ENCODE peak calls at places on chromosomes 12 and 14, in five cellular contexts. C, S, O, X and Q are unnamed samples.

GRCh38 chr14:21026988-21027315 is 2.1 kb upstream of the NDRG2 start:
- DNase-seq in C (no peak), S (no peak), O (no peak), X (no peak), Q (no peak)

GRCh38 chr14:24181251-24182077 is 7.2 kb downstream of the IPO4 start:
- DNase-seq in C (no peak), S (no peak), O (no peak), X (no peak), Q (no peak)

GRCh38 chr12:104272938-104273337 is 30.6 kb upstream of the EID3 start:
- DNase-seq in C (no peak), S (no peak), O (no peak), X (no peak), Q (no peak)

GRCh38 chr12:110957159-110957558 is 36.8 kb upstream of the MYL2 start:
- DNase-seq in C (no peak), S (no peak), O (no peak), X (no peak), Q (no peak)

GRCh38 chr12:3236345-3237153 is 159.4 kb downstream of the TSPAN9 start:
- DNase-seq in C (no peak), S (no peak), O (no peak), X (no peak), Q (no peak)

GRCh38 chr12:110649341-110649847 is 35.5 kb downstream of the TCTN1 start:
- DNase-seq in C (peak), S (no peak), O (peak), X (no peak), Q (no peak)

GRCh38 chr14:96011609-96012008 is 27.6 kb upstream of the C14orf132 start:
- DNase-seq in C (no peak), S (no peak), O (no peak), X (no peak), Q (no peak)

GRCh38 chr12:43277630-43278267 is 274.3 kb downstream of the ADAMTS20 start:
- DNase-seq in C (no peak), S (no peak), O (no peak), X (no peak), Q (no peak)

GRCh38 chr14:67704018-67704417 is 2.3 kb downstream of the RDH12 start:
- DNase-seq in C (no peak), S (no peak), O (no peak), X (no peak), Q (no peak)

GRCh38 chr12:15852383-15852782 is 29.8 kb upstream of the STRAP start:
- DNase-seq in C (no peak), S (no peak), O (no peak), X (no peak), Q (no peak)

GRCh38 chr14:31933716-31934115 is 143.4 kb upstream of the ARHGAP5 start:
- DNase-seq in C (no peak), S (no peak), O (no peak), X (no peak), Q (no peak)

GRCh38 chr14:87149583-87150354 is 843.2 kb downstream of the GALC start:
- DNase-seq in C (no peak), S (no peak), O (no peak), X (no peak), Q (no peak)

GRCh38 chr14:21090194-21090939 is 8.1 kb downstream of the ZNF219 start:
- DNase-seq in C (peak), S (no peak), O (no peak), X (no peak), Q (no peak)

GRCh38 chr14:69023035-69023434 is 43.9 kb upstream of the ACTN1 start:
- DNase-seq in C (no peak), S (no peak), O (no peak), X (no peak), Q (no peak)

GRCh38 chr14:33693237-33693636 is 257.6 kb downstream of the EGLN3 start:
- DNase-seq in C (no peak), S (no peak), O (no peak), X (no peak), Q (no peak)

GRCh38 chr14:72597834-72598233 is 296.1 kb downstream of the DPF3 start:
- DNase-seq in C (no peak), S (no peak), O (no peak), X (no peak), Q (no peak)

GRCh38 chr14:72600551-72601330 is 293.2 kb downstream of the DPF3 start:
- DNase-seq in C (no peak), S (no peak), O (no peak), X (no peak), Q (no peak)

GRCh38 chr14:72595152-72595551 is 298.7 kb downstream of the DPF3 start:
- DNase-seq in C (no peak), S (no peak), O (no peak), X (no peak), Q (no peak)

GRCh38 chr14:72599579-72600470 is 294.1 kb downstream of the DPF3 start:
- DNase-seq in C (no peak), S (no peak), O (no peak), X (no peak), Q (no peak)

GRCh38 chr14:72598328-72598727 is 295.6 kb downstream of the DPF3 start:
- DNase-seq in C (no peak), S (no peak), O (no peak), X (peak), Q (no peak)
- TF ChIP-seq CTCF in C (no peak), S (no peak), O (no peak), X (no peak), Q (no peak)

GRCh38 chr12:68871899-68872298 is 61.1 kb downstream of the CPM start:
- DNase-seq in C (peak), S (no peak), O (no peak), X (peak), Q (no peak)
- TF ChIP-seq CTCF in C (peak), S (no peak), O (no peak), X (peak), Q (peak)

GRCh38 chr12:57491393-57492280 is 3.8 kb downstream of the MARS1 start:
- DNase-seq in C (no peak), S (no peak), O (no peak), X (no peak), Q (no peak)
- TF ChIP-seq CTCF in C (peak), S (no peak), O (no peak), X (no peak), Q (peak)

GRCh38 chr14:36105401-36105800 is 71.1 kb downstream of the PTCSC3 start:
- DNase-seq in C (peak), S (no peak), O (no peak), X (no peak), Q (no peak)
- TF ChIP-seq CTCF in C (no peak), S (no peak), O (no peak), X (no peak), Q (peak)